ENCODE peak calls at places on chromosome 9, in seven cellular contexts. J is cardiac fibroblast, D is suprapubic skin, Y is astrocyte of the cerebellum, Q is fibroblast of lung, T is upper lobe of right lung, W is AG10803. K is an unnamed sample.

GRCh38 chr9:21031091-21031817 is at the start of gene HACD4:
- DNase-seq in J (peak; percentile 42), D (peak; percentile 81), Y (no peak), Q (peak; percentile 49), T (peak; percentile 82), W (peak; percentile 36), K (no peak)

GRCh38 chr9:134568756-134569155 is 72.8 kb upstream of the COL5A1 start:
- DNase-seq in J (no peak), D (no peak), Y (no peak), Q (peak; percentile 77), T (no peak), W (peak; percentile 69), K (no peak)

GRCh38 chr9:98808411-98808815 is 943 bp downstream of the GALNT12 start:
- DNase-seq in J (no peak), D (no peak), Y (no peak), Q (no peak), T (peak; percentile 93), W (no peak), K (peak; percentile 32)

GRCh38 chr9:32431940-32432555 is 47.6 kb downstream of the ACO1 start:
- DNase-seq in J (peak; percentile 63), D (no peak), Y (no peak), Q (peak; percentile 67), T (no peak), W (peak; percentile 53), K (no peak)

GRCh38 chr9:131654857-131655577 is 84.9 kb downstream of the RAPGEF1 start:
- DNase-seq in J (no peak), D (no peak), Y (no peak), Q (no peak), T (no peak), W (no peak), K (no peak)

GRCh38 chr9:93648181-93648580 is 71.8 kb downstream of the PHF2 start:
- DNase-seq in J (no peak), D (no peak), Y (no peak), Q (no peak), T (peak; percentile 32), W (no peak), K (no peak)

GRCh38 chr9:105908069-105908468 is 213.7 kb downstream of the TMEM38B start:
- DNase-seq in J (no peak), D (no peak), Y (no peak), Q (no peak), T (no peak), W (no peak), K (no peak)

GRCh38 chr9:19409406-19410194 is 791 bp downstream of the ACER2 start:
- DNase-seq in J (no peak), D (no peak), Y (no peak), Q (peak; percentile 8), T (peak; percentile 68), W (no peak), K (no peak)

GRCh38 chr9:72271617-72272478 is 93.2 kb downstream of the ZFAND5 start:
- DNase-seq in J (peak; percentile 72), D (no peak), Y (peak; percentile 33), Q (peak; percentile 68), T (no peak), W (peak; percentile 48), K (peak; percentile 15)

GRCh38 chr9:138045541-138046490 is 168.2 kb downstream of the CACNA1B start:
- DNase-seq in J (no peak), D (peak; percentile 76), Y (no peak), Q (no peak), T (peak; percentile 49), W (no peak), K (no peak)

GRCh38 chr9:91500509-91501011 is 76.9 kb upstream of the NFIL3 start:
- DNase-seq in J (peak; percentile 88), D (no peak), Y (peak; percentile 69), Q (peak; percentile 81), T (no peak), W (peak; percentile 63), K (peak; percentile 68)

GRCh38 chr9:92600075-92600741 is 64.4 kb upstream of the ECM2 start:
- DNase-seq in J (peak; percentile 13), D (no peak), Y (no peak), Q (no peak), T (no peak), W (peak; percentile 48), K (no peak)

GRCh38 chr9:135369401-135369800 is 110.2 kb upstream of the PPP1R26 start:
- DNase-seq in J (no peak), D (no peak), Y (no peak), Q (no peak), T (no peak), W (no peak), K (no peak)

GRCh38 chr9:129182625-129183494 is 4.8 kb upstream of the IER5L start:
- DNase-seq in J (peak; percentile 40), D (no peak), Y (no peak), Q (no peak), T (no peak), W (no peak), K (no peak)

GRCh38 chr9:107548298-107549142 is 59.0 kb upstream of the KLF4 start:
- DNase-seq in J (peak; percentile 98), D (no peak), Y (peak; percentile 76), Q (peak; percentile 97), T (no peak), W (peak; percentile 95), K (no peak)

GRCh38 chr9:84937086-84937670 is 267.6 kb downstream of the NTRK2 start:
- DNase-seq in J (no peak), D (no peak), Y (no peak), Q (no peak), T (no peak), W (no peak), K (no peak)

GRCh38 chr9:122086873-122087272 is 6.2 kb downstream of the TTLL11 start:
- DNase-seq in J (no peak), D (no peak), Y (no peak), Q (no peak), T (no peak), W (no peak), K (no peak)

GRCh38 chr9:105880517-105880916 is 186.2 kb downstream of the TMEM38B start:
- DNase-seq in J (no peak), D (no peak), Y (no peak), Q (no peak), T (no peak), W (no peak), K (no peak)

GRCh38 chr9:116543731-116544400 is 143.2 kb upstream of the TRIM32 start:
- DNase-seq in J (peak; percentile 93), D (no peak), Y (no peak), Q (peak; percentile 65), T (no peak), W (peak; percentile 90), K (no peak)
- H3K4me3 ChIP-seq in J (peak overlapping the region; percentile 33), D (no peak overlapping the region), Y (no peak overlapping the region), Q (no peak overlapping the region), T (no peak overlapping the region), W (no peak overlapping the region), K (no peak overlapping the region)

DNA sequence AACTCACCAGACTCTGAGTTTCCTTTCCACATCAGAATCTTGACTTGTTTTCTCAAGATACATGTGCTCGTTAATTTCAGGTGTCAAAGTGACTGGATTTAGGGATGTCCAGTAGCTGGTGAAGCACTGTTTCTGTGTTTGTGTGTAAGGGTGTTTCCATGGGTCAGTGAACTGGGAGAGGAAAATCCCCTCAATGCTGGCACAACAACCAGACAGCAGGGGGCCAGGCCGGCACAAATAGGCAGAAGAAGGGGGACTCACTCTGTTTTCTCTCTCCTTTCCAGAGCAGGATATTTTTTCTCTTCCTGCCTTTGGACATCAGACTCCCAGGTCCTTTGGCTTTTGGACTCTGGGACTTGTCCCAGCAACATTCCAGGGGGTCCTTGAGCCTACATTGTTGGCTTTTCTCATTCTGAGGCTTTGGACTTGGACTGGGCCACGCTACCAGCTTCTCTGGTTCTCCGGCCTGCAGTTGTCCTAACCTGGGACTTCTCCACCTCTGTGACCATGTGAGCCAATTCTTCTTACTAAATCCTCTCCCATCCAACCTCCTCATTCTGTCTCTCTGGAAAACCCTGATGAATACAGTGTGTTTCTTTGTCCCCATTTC is 144.0 kb downstream of the CAAP1 start:
- DNase-seq in J (no peak), D (no peak), Y (no peak), Q (no peak), T (no peak), W (no peak), K (no peak)
- TF ChIP-seq CTCF in J (no peak), D (no peak), Y (no peak), Q (no peak), T (no peak), W (no peak), K (peak; percentile 20)

GRCh38 chr9:12781334-12781733 is 6.5 kb downstream of the LURAP1L start:
- DNase-seq in J (no peak), D (no peak), Y (no peak), Q (no peak), T (no peak), W (no peak), K (no peak)
- H3K4me3 ChIP-seq in J (no peak overlapping the region), D (no peak overlapping the region), Y (no peak overlapping the region), Q (no peak overlapping the region), T (no peak overlapping the region), W (no peak overlapping the region), K (no peak overlapping the region)

GRCh38 chr9:36788534-36788933 is 215.8 kb downstream of the MELK start:
- DNase-seq in J (no peak), D (no peak), Y (no peak), Q (no peak), T (no peak), W (no peak), K (no peak)
- TF ChIP-seq CTCF in J (peak; percentile 60), D (peak; percentile 16), Y (peak; percentile 45), Q (peak; percentile 15), T (peak; percentile 22), W (peak; percentile 40), K (peak; percentile 45)

GRCh38 chr9:15421532-15421931 is 1.1 kb upstream of the SNAPC3 start:
- DNase-seq in J (no peak), D (no peak), Y (no peak), Q (no peak), T (no peak), W (no peak), K (no peak)

GRCh38 chr9:15430920-15431844 is 8.5 kb downstream of the SNAPC3 start:
- DNase-seq in J (no peak), D (no peak), Y (no peak), Q (no peak), T (no peak), W (no peak), K (no peak)

GRCh38 chr9:15422355-15423327 is at the start of gene SNAPC3:
- DNase-seq in J (peak; percentile 95), D (peak; percentile 95), Y (peak; percentile 87), Q (peak; percentile 95), T (peak; percentile 97), W (peak; percentile 95), K (peak; percentile 83)

GRCh38 chr9:15423328-15423985 is 781 bp downstream of the SNAPC3 start:
- DNase-seq in J (peak; percentile 57), D (no peak), Y (peak; percentile 20), Q (peak; percentile 58), T (no peak), W (peak; percentile 50), K (no peak)

DNA sequence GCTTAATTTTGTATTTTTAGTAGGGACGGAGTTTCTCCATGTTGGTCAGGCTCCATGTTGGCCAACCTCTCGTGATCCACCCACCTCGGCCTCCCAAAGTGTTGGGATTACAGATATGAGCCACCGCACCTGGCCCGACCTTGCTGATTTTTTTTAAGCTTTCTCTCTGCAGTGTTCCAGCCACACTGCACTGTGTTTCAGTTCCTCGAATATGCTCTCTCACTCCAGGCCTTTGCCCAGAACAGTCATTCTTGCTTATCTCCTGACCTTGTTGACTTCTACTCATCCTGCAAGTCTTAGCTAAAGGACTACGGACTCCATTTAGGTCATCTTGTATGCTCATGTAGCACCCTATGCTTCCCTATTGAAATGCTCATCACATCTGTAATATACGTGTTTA is 3.3 kb downstream of the SNAPC3 start:
- DNase-seq in J (no peak), D (no peak), Y (no peak), Q (no peak), T (no peak), W (no peak), K (no peak)
- H3K4me3 ChIP-seq in J (no peak overlapping the region), D (no peak overlapping the region), Y (no peak overlapping the region), Q (no peak overlapping the region), T (no peak overlapping the region), W (no peak overlapping the region), K (no peak overlapping the region)

GRCh38 chr9:79615038-79615437 is 43.3 kb downstream of the TLE4 start:
- DNase-seq in J (no peak), D (no peak), Y (no peak), Q (no peak), T (no peak), W (no peak), K (no peak)
- TF ChIP-seq CTCF in J (no peak), D (no peak), Y (no peak), Q (no peak), T (no peak), W (no peak), K (no peak)